ENCODE peak calls at places on chromosome 6, in six cellular contexts. One of them, this sample, is unnamed.

GRCh38 chr6:2765896-2766766 is 938 bp downstream of the WRNIP1 start:
- DNase-seq in fibroblast of lung: peak; percentile 39
- DNase-seq in lower leg skin: peak; percentile 88
- DNase-seq in activated gamma-delta T cell treated with anti-CD3 and anti-CD28 coated beads, Interleukin-2, amount 50 U/mL, for 16 hours: peak; percentile 12
- DNase-seq in GM19239: peak; percentile 29
- DNase-seq in A549: peak; percentile 23
- DNase-seq in this sample: peak; percentile 44

GRCh38 chr6:157374889-157375443 is 6.0 kb upstream of the ZDHHC14 start:
- DNase-seq in fibroblast of lung: no peak
- DNase-seq in lower leg skin: no peak
- DNase-seq in activated gamma-delta T cell treated with anti-CD3 and anti-CD28 coated beads, Interleukin-2, amount 50 U/mL, for 16 hours: no peak
- DNase-seq in GM19239: no peak
- DNase-seq in A549: no peak
- DNase-seq in this sample: no peak

GRCh38 chr6:82954937-82955577 is 110.6 kb downstream of the UBE3D start:
- DNase-seq in fibroblast of lung: peak; percentile 50
- DNase-seq in lower leg skin: no peak
- DNase-seq in activated gamma-delta T cell treated with anti-CD3 and anti-CD28 coated beads, Interleukin-2, amount 50 U/mL, for 16 hours: no peak
- DNase-seq in GM19239: no peak
- DNase-seq in A549: no peak
- DNase-seq in this sample: no peak

GRCh38 chr6:44704240-44705150 is 317.0 kb downstream of the CDC5L start:
- DNase-seq in fibroblast of lung: no peak
- DNase-seq in lower leg skin: no peak
- DNase-seq in activated gamma-delta T cell treated with anti-CD3 and anti-CD28 coated beads, Interleukin-2, amount 50 U/mL, for 16 hours: peak; percentile 2
- DNase-seq in GM19239: no peak
- DNase-seq in A549: no peak
- DNase-seq in this sample: peak; percentile 70

GRCh38 chr6:30555428-30556005 is 772 bp downstream of the GNL1 start:
- DNase-seq in fibroblast of lung: peak; percentile 44
- DNase-seq in lower leg skin: peak; percentile 88
- DNase-seq in activated gamma-delta T cell treated with anti-CD3 and anti-CD28 coated beads, Interleukin-2, amount 50 U/mL, for 16 hours: no peak
- DNase-seq in GM19239: no peak
- DNase-seq in A549: no peak
- DNase-seq in this sample: no peak

GRCh38 chr6:137488736-137489409 is 5.3 kb downstream of the OLIG3 start:
- DNase-seq in fibroblast of lung: no peak
- DNase-seq in lower leg skin: no peak
- DNase-seq in activated gamma-delta T cell treated with anti-CD3 and anti-CD28 coated beads, Interleukin-2, amount 50 U/mL, for 16 hours: no peak
- DNase-seq in GM19239: no peak
- DNase-seq in A549: no peak
- DNase-seq in this sample: no peak

GRCh38 chr6:134938896-134939295 is 11.0 kb downstream of the ALDH8A1 start:
- DNase-seq in fibroblast of lung: no peak
- DNase-seq in lower leg skin: peak; percentile 70
- DNase-seq in activated gamma-delta T cell treated with anti-CD3 and anti-CD28 coated beads, Interleukin-2, amount 50 U/mL, for 16 hours: peak; percentile 19
- DNase-seq in GM19239: peak; percentile 15
- DNase-seq in A549: no peak
- DNase-seq in this sample: peak; percentile 52

GRCh38 chr6:101018157-101018556 is 137.0 kb upstream of the ASCC3 start:
- DNase-seq in fibroblast of lung: no peak
- DNase-seq in lower leg skin: no peak
- DNase-seq in activated gamma-delta T cell treated with anti-CD3 and anti-CD28 coated beads, Interleukin-2, amount 50 U/mL, for 16 hours: no peak
- DNase-seq in GM19239: no peak
- DNase-seq in A549: no peak
- DNase-seq in this sample: no peak

GRCh38 chr6:54718541-54719023 is 128.0 kb upstream of the FAM83B start:
- DNase-seq in fibroblast of lung: no peak
- DNase-seq in lower leg skin: no peak
- DNase-seq in activated gamma-delta T cell treated with anti-CD3 and anti-CD28 coated beads, Interleukin-2, amount 50 U/mL, for 16 hours: no peak
- DNase-seq in GM19239: no peak
- DNase-seq in A549: no peak
- DNase-seq in this sample: no peak

This sample was measured in activated CD4-positive, alpha-beta memory T cell treated with anti-CD3 and anti-CD28 coated beads, Interleukin-2, amount 10 ng/mL, durations not matched to agents 7 days and 5 days.